ENCODE peak calls at places on chromosome 3, in four cellular contexts. D, X, W and C are unnamed samples.

GRCh38 chr3:66423791-66424190 is 77.0 kb downstream of the LRIG1 start:
- DNase-seq in W (no peak), X (no peak), D (no peak), C (no peak)

GRCh38 chr3:129794319-129795201 is 99.0 kb downstream of the TMCC1 start:
- DNase-seq in W (no peak), X (peak), D (no peak), C (no peak)

GRCh38 chr3:157427906-157428305 is 8.7 kb upstream of the PTX3 start:
- DNase-seq in X (no peak), D (no peak), W (no peak), C (no peak)

GRCh38 chr3:67876261-67876660 is 221.8 kb upstream of the SUCLG2 start:
- DNase-seq in X (no peak), D (no peak), W (no peak), C (no peak)

GRCh38 chr3:112984485-112984884 is 6.3 kb upstream of the GTPBP8 start:
- DNase-seq in W (no peak), X (peak), D (no peak), C (no peak)

GRCh38 chr3:64355473-64355872 is 130.2 kb upstream of the PRICKLE2 start:
- DNase-seq in W (no peak), X (no peak), D (no peak), C (no peak)

GRCh38 chr3:39025222-39025970 is 26.3 kb downstream of the SCN11A start:
- DNase-seq in X (no peak), D (no peak), W (no peak), C (peak)

GRCh38 chr3:194518652-194519051 is 31.9 kb upstream of the ATP13A3 start:
- DNase-seq in W (no peak), D (no peak), X (no peak), C (no peak)

GRCh38 chr3:177438596-177439220 is 241.4 kb upstream of the TBL1XR1 start:
- DNase-seq in X (no peak), W (no peak), D (no peak), C (no peak)

GRCh38 chr3:20317616-20318015 is 131.6 kb upstream of the SGO1 start:
- DNase-seq in D (no peak), W (no peak), X (no peak), C (no peak)

GRCh38 chr3:134677196-134677986 is 26.6 kb upstream of the KY start:
- DNase-seq in W (peak), D (no peak), X (no peak), C (no peak)

GRCh38 chr3:108004647-108005046 is 86.2 kb downstream of the CD47 start:
- DNase-seq in X (no peak), D (no peak), W (no peak), C (no peak)

GRCh38 chr3:197809356-197810020 is 18.4 kb downstream of the LRCH3 start:
- DNase-seq in X (no peak), W (no peak), D (no peak), C (no peak)

GRCh38 chr3:193149998-193150397 is 91.0 kb upstream of the PLAAT1 start:
- DNase-seq in W (no peak), D (no peak), X (no peak), C (no peak)

GRCh38 chr3:124599147-124599765 is 131.0 kb upstream of the UMPS start:
- DNase-seq in X (no peak), D (no peak), W (no peak), C (no peak)

GRCh38 chr3:71183544-71183943 is 400.0 kb downstream of the FOXP1 start:
- DNase-seq in D (no peak), W (no peak), X (no peak), C (no peak)

GRCh38 chr3:27289769-27290413 is 79.3 kb downstream of the NEK10 start:
- DNase-seq in X (no peak), W (no peak), D (no peak), C (no peak)

GRCh38 chr3:189222927-189223706 is 51.3 kb downstream of the TPRG1 start:
- DNase-seq in D (no peak), X (no peak), W (no peak), C (no peak)

GRCh38 chr3:13461169-13462124 is 18.7 kb upstream of the HDAC11 start:
- DNase-seq in W (peak), D (peak), X (peak), C (peak)

GRCh38 chr3:23856286-23856685 is 50.5 kb downstream of the UBE2E1 start:
- DNase-seq in W (no peak), X (no peak), D (no peak), C (no peak)

GRCh38 chr3:161264771-161265343 is 43.7 kb downstream of the NMD3 start:
- DNase-seq in D (no peak), X (no peak), W (no peak), C (no peak)

GRCh38 chr3:71579301-71579933 is 4.1 kb downstream of the FOXP1 start:
- DNase-seq in W (no peak), X (no peak), D (no peak), C (no peak)

GRCh38 chr3:11019116-11019515 is 26.6 kb downstream of the SLC6A1 start:
- DNase-seq in W (no peak), D (no peak), X (no peak), C (no peak)

GRCh38 chr3:108518895-108519294 is 8.5 kb upstream of the MYH15 start:
- DNase-seq in D (no peak), W (no peak), X (no peak), C (no peak)

GRCh38 chr3:188489639-188490405 is 335.9 kb downstream of the LPP start:
- DNase-seq in X (no peak), D (no peak), W (no peak), C (no peak)

GRCh38 chr3:74534611-74535010 is 79.8 kb downstream of the CNTN3 start:
- DNase-seq in W (no peak), D (no peak), X (no peak), C (no peak)

GRCh38 chr3:134708025-134708597 is 57.3 kb upstream of the KY start:
- DNase-seq in X (no peak), W (no peak), D (no peak), C (no peak)

GRCh38 chr3:34212671-34213070 is 414.2 kb downstream of the PDCD6IP start:
- DNase-seq in W (no peak), X (peak), D (no peak), C (no peak)

GRCh38 chr3:185724761-185725160 is 100.1 kb downstream of the IGF2BP2 start:
- DNase-seq in D (no peak), W (no peak), X (no peak), C (no peak)

GRCh38 chr3:187919018-187919417 is 173.8 kb upstream of the BCL6 start:
- DNase-seq in W (no peak), D (no peak), X (no peak), C (no peak)

GRCh38 chr3:123930426-123930825 is 30.6 kb downstream of the CCDC14 start:
- DNase-seq in D (no peak), W (no peak), X (no peak), C (no peak)